ENCODE peak calls at places on chromosomes 5 and 9, in seven cellular contexts. P is prostate gland, J is NCI-H1694 treated with DMSO at 0.1 percent for 48 hours, Q is breast epithelium, F is PC-9, D is stromal cell of bone marrow, X is myocyte. G is an unnamed sample.

GRCh38 chr5:91651704-91652103 is 268.6 kb upstream of the ARRDC3 start:
- DNase-seq in P (no peak), J (no peak), Q (no peak), F (no peak), D (no peak), X (no peak), G (no peak)

GRCh38 chr9:82991684-82992083 is 71.3 kb downstream of the RASEF start:
- DNase-seq in P (peak; percentile 6), J (no peak), Q (no peak), F (no peak), D (no peak), X (no peak), G (no peak)

GRCh38 chr9:124329996-124330714 is 72.4 kb downstream of the NEK6 start:
- DNase-seq in P (no peak), J (no peak), Q (no peak), F (no peak), D (no peak), X (peak; percentile 64), G (no peak)

GRCh38 chr9:107368696-107369095 is 85.6 kb downstream of the RAD23B start:
- DNase-seq in P (no peak), J (no peak), Q (no peak), F (no peak), D (no peak), X (no peak), G (no peak)

GRCh38 chr5:135497971-135498661 is 37.6 kb downstream of the NEUROG1 start:
- DNase-seq in P (no peak), J (peak; percentile 53), Q (no peak), F (no peak), D (no peak), X (peak; percentile 65), G (peak; percentile 31)

GRCh38 chr9:123335986-123336329 is 20.0 kb upstream of the CRB2 start:
- DNase-seq in P (no peak), J (no peak), Q (no peak), F (no peak), D (no peak), X (no peak), G (no peak)

GRCh38 chr9:32928145-32928763 is 73.2 kb downstream of the APTX start:
- DNase-seq in P (no peak), J (no peak), Q (no peak), F (peak; percentile 63), D (no peak), X (peak; percentile 15), G (peak; percentile 63)

GRCh38 chr5:151612689-151613427 is 21.7 kb upstream of the FAT2 start:
- DNase-seq in P (no peak), J (no peak), Q (no peak), F (peak; percentile 71), D (no peak), X (peak; percentile 96), G (peak; percentile 57)

GRCh38 chr5:176870110-176870591 is 29.0 kb downstream of the HK3 start:
- DNase-seq in P (no peak), J (no peak), Q (no peak), F (no peak), D (peak; percentile 13), X (peak; percentile 59), G (peak; percentile 75)

GRCh38 chr9:125743687-125744428 is 3.3 kb upstream of the PBX3 start:
- DNase-seq in P (no peak), J (no peak), Q (no peak), F (no peak), D (no peak), X (peak; percentile 14), G (no peak)

GRCh38 chr5:172347653-172348052 is 64.1 kb upstream of the UBTD2 start:
- DNase-seq in P (no peak), J (no peak), Q (no peak), F (no peak), D (no peak), X (peak; percentile 59), G (no peak)

GRCh38 chr9:16930578-16930977 is 60.1 kb upstream of the BNC2 start:
- DNase-seq in P (no peak), J (no peak), Q (no peak), F (no peak), D (no peak), X (no peak), G (no peak)